ENCODE peak calls at places on chromosomes 16 and 17, in six cellular contexts. G is fibroblast of mammary gland, C is PC-9, P is AG10803, D is fibroblast of the aortic adventitia, S is neural crest cell. Z is an unnamed sample.

GRCh38 chr17:46044286-46044928 is 45.4 kb downstream of the STH start:
- DNase-seq in C (peak; percentile 77), P (peak; percentile 92), G (peak; percentile 93), D (peak; percentile 92), S (peak; percentile 48), Z (no peak)

GRCh38 chr16:67165121-67166034 is 833 bp downstream of the HSF4 start:
- DNase-seq in P (no peak), G (no peak), S (no peak), D (no peak), C (peak; percentile 21), Z (no peak)

GRCh38 chr17:72296456-72296855 is 175.6 kb downstream of the SOX9 start:
- DNase-seq in D (no peak), C (peak; percentile 46), P (no peak), S (no peak), G (peak; percentile 25), Z (no peak)

GRCh38 chr16:2090819-2091721 is 43.3 kb downstream of the TSC2 start:
- DNase-seq in S (peak; percentile 72), P (no peak), G (peak; percentile 31), C (peak; percentile 62), D (no peak), Z (peak; percentile 87)

GRCh38 chr17:78912082-78912481 is 9.1 kb upstream of the CEP295NL start:
- DNase-seq in P (no peak), D (no peak), C (no peak), S (no peak), G (no peak), Z (no peak)

GRCh38 chr16:9787717-9788116 is 394.5 kb downstream of the GRIN2A start:
- DNase-seq in S (no peak), C (no peak), P (peak; percentile 4), D (peak; percentile 5), G (peak; percentile 27), Z (no peak)

GRCh38 chr16:48426244-48427135 is 41.3 kb upstream of the SIAH1 start:
- DNase-seq in S (no peak), C (no peak), D (peak; percentile 57), G (peak; percentile 63), P (peak; percentile 49), Z (no peak)

GRCh38 chr17:59431606-59432005 is 100.2 kb downstream of the YPEL2 start:
- DNase-seq in C (no peak), P (no peak), S (no peak), D (peak; percentile 53), G (no peak), Z (no peak)

GRCh38 chr16:66553223-66553622 is 847 bp downstream of the CKLF start:
- DNase-seq in D (no peak), P (no peak), G (peak; percentile 14), S (no peak), C (no peak), Z (no peak)

GRCh38 chr17:8152981-8153549 is 861 bp upstream of the PER1 start:
- DNase-seq in D (peak; percentile 15), S (no peak), C (no peak), G (no peak), P (no peak), Z (no peak)

GRCh38 chr16:12009462-12009861 is 32.9 kb downstream of the SNX29 start:
- DNase-seq in P (no peak), D (no peak), C (no peak), G (no peak), S (no peak), Z (no peak)

GRCh38 chr16:25048146-25048618 is 33.0 kb upstream of the ARHGAP17 start:
- DNase-seq in G (no peak), P (no peak), S (no peak), C (no peak), D (no peak), Z (no peak)

GRCh38 chr17:74825003-74825627 is 34.6 kb downstream of the GRIN2C start:
- DNase-seq in S (no peak), C (no peak), P (no peak), D (no peak), G (no peak), Z (no peak)

GRCh38 chr17:6456914-6457687 is 12.8 kb downstream of the PIMREG start:
- DNase-seq in G (peak; percentile 78), P (peak; percentile 57), S (no peak), D (peak; percentile 51), C (peak; percentile 53), Z (no peak)

GRCh38 chr17:9942885-9943284 is 37.8 kb upstream of the RCVRN start:
- DNase-seq in G (no peak), S (no peak), D (no peak), P (no peak), C (no peak), Z (no peak)

GRCh38 chr17:49168706-49169105 is 36.1 kb downstream of the B4GALNT2 start:
- DNase-seq in P (no peak), S (no peak), G (no peak), D (no peak), C (no peak), Z (no peak)

GRCh38 chr16:3819741-3820724 is 60.5 kb downstream of the CREBBP start:
- DNase-seq in C (peak; percentile 43), S (no peak), P (peak; percentile 85), D (peak; percentile 99), G (peak; percentile 97), Z (no peak)

GRCh38 chr17:45784583-45785372 is 658 bp downstream of the CRHR1 start:
- DNase-seq in P (no peak), G (no peak), C (no peak), D (no peak), S (peak; percentile 34), Z (peak; percentile 48)

GRCh38 chr16:30054959-30055553 is 10.5 kb upstream of the ALDOA start:
- DNase-seq in C (peak; percentile 67), D (no peak), P (no peak), G (no peak), S (no peak), Z (no peak)

DNA sequence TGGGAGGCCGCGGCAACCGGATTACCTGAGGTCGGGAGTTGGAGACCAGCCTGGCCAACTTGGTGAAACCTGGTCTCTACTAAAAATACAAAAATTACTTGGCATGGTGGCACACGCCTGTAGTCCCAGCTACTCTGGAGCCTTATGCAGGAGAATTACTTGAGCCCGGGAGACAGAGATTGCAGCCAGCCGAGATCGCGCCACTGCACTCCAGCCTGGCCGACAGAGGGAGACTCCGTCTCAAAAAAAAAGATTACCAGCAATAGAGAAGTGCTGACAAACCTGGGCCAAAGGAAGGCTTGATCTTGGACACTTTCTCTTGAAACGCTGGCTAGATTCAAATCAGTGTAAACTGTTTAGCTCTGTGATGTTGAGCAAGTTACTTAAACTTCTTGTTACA is 4.3 kb downstream of the MT1H start:
- DNase-seq in P (no peak), C (no peak), S (no peak), G (peak; percentile 37), D (peak; percentile 44), Z (no peak)
- TF ChIP-seq CTCF in P (peak; percentile 59), C (peak; percentile 34), S (peak; percentile 71), G (peak; percentile 58), D (peak; percentile 70), Z (peak; percentile 57)

GRCh38 chr17:73338050-73338491 is 26.3 kb upstream of the CDC42EP4 start:
- DNase-seq in S (no peak), C (no peak), D (peak; percentile 48), G (peak; percentile 28), P (peak; percentile 70), Z (no peak)

GRCh38 chr17:73341350-73342056 is 29.7 kb upstream of the CDC42EP4 start:
- DNase-seq in G (no peak), C (no peak), S (no peak), D (no peak), P (no peak), Z (no peak)

GRCh38 chr17:73338566-73339247 is 26.9 kb upstream of the CDC42EP4 start:
- DNase-seq in C (no peak), S (no peak), P (no peak), D (no peak), G (no peak), Z (no peak)

GRCh38 chr17:73342057-73342522 is 30.3 kb upstream of the CDC42EP4 start:
- DNase-seq in S (peak; percentile 41), P (peak; percentile 87), D (peak; percentile 91), G (peak; percentile 69), C (no peak), Z (no peak)

DNA sequence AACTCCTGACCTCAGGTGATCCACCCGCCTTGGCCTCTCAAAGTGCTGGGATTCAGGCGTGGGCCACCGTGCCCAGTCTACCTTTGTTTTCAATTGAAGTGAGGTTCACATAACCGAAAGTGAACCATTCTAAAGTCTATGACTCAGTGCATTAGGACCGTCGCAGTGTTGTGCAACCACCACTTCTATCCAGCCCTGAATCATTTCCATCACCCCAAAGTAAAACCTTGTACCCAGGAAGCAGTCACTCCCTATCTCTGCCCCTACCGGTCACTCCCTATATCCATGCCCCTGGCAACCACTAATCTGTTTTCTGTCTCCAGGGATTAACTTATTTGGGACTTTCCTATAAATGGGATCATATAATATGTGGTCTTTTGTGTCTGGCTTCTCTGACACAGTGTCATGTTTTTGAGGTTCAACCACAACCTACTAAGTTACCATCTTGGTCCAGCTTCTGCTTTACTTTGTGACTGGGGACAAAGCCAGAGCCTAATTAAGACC is 28.3 kb upstream of the CDC42EP4 start:
- DNase-seq in D (peak; percentile 94), P (peak; percentile 94), C (peak; percentile 97), S (no peak), G (peak; percentile 95), Z (no peak)
- TF ChIP-seq CTCF in D (peak; percentile 59), P (peak; percentile 71), C (peak; percentile 71), S (no peak), G (peak; percentile 73), Z (no peak)

GRCh38 chr16:84049403-84050060 is 6.9 kb upstream of the SLC38A8 start:
- DNase-seq in P (no peak), S (no peak), C (no peak), G (no peak), D (no peak), Z (no peak)

GRCh38 chr16:84048871-84049270 is 6.3 kb upstream of the SLC38A8 start:
- DNase-seq in G (no peak), S (no peak), C (no peak), D (no peak), P (no peak), Z (no peak)

GRCh38 chr16:84047206-84047605 is 4.6 kb upstream of the SLC38A8 start:
- DNase-seq in P (no peak), D (no peak), S (no peak), C (no peak), G (no peak), Z (no peak)

GRCh38 chr16:84047626-84048025 is 5.0 kb upstream of the SLC38A8 start:
- DNase-seq in C (no peak), D (no peak), P (no peak), S (no peak), G (no peak), Z (no peak)

GRCh38 chr16:84048306-84048705 is 5.7 kb upstream of the SLC38A8 start:
- DNase-seq in C (no peak), G (no peak), P (no peak), D (no peak), S (no peak), Z (peak; percentile 32)
- TF ChIP-seq CTCF in C (peak; percentile 67), G (no peak), P (no peak), D (peak; percentile 6), S (peak; percentile 47), Z (peak; percentile 56)

GRCh38 chr16:88381820-88382451 is 823 bp upstream of the ZNF469 start:
- DNase-seq in C (peak; percentile 45), P (no peak), S (no peak), D (no peak), G (no peak), Z (no peak)

GRCh38 chr16:88384222-88385111 is 1.7 kb downstream of the ZNF469 start:
- DNase-seq in G (no peak), S (no peak), D (no peak), C (no peak), P (no peak), Z (no peak)

GRCh38 chr16:88385112-88385594 is 2.4 kb downstream of the ZNF469 start:
- DNase-seq in G (no peak), C (no peak), D (no peak), P (no peak), S (no peak), Z (no peak)

GRCh38 chr16:88382491-88383400 is at the start of gene ZNF469:
- DNase-seq in G (peak; percentile 27), P (peak; percentile 52), D (peak; percentile 40), C (no peak), S (no peak), Z (no peak)

GRCh38 chr16:88383401-88384221 is 852 bp downstream of the ZNF469 start:
- DNase-seq in P (peak; percentile 58), C (no peak), D (peak; percentile 59), G (peak; percentile 53), S (peak; percentile 45), Z (peak; percentile 38)
- TF ChIP-seq CTCF in P (peak; percentile 61), C (peak; percentile 62), D (peak; percentile 74), G (peak; percentile 37), S (peak; percentile 58), Z (peak; percentile 59)

Z was measured in progenitor cell of endocrine pancreas.